ENCODE peak calls at places on chromosomes 12 and 14, in six cellular contexts. R, H, N, G, W and Z are unnamed samples.
A peak's percentile ranks its signal among the peaks of the same experiment; 100 is the strongest.

GRCh38 chr12:125312471-125312870 is 247.2 kb downstream of the AACS start:
- DNase-seq in R (no peak), H (no peak), N (no peak), G (no peak), W (no peak), Z (no peak)

GRCh38 chr14:65414961-65415589 is 2.5 kb downstream of the FUT8 start:
- DNase-seq in R (peak; percentile 53), H (peak; percentile 28), N (peak; percentile 6), G (peak; percentile 56), W (no peak), Z (no peak)

GRCh38 chr14:88986146-88986841 is 161.8 kb downstream of the TTC8 start:
- DNase-seq in R (peak; percentile 81), H (peak; percentile 44), N (no peak), G (no peak), W (no peak), Z (no peak)

GRCh38 chr12:89299417-89299816 is 52.9 kb downstream of the DUSP6 start:
- DNase-seq in R (no peak), H (no peak), N (no peak), G (no peak), W (no peak), Z (no peak)

GRCh38 chr14:23327947-23328744 is 6.9 kb downstream of the PABPN1 start:
- DNase-seq in R (peak; percentile 75), H (peak; percentile 76), N (peak; percentile 53), G (peak; percentile 70), W (peak; percentile 57), Z (peak; percentile 41)

GRCh38 chr12:10618338-10618987 is 5.1 kb upstream of the MAGOHB start:
- DNase-seq in R (peak; percentile 88), H (peak; percentile 70), N (no peak), G (peak; percentile 34), W (no peak), Z (no peak)

GRCh38 chr14:99035268-99035667 is 236.7 kb downstream of the BCL11B start:
- DNase-seq in R (peak; percentile 59), H (peak; percentile 30), N (no peak), G (no peak), W (peak; percentile 45), Z (no peak)

GRCh38 chr14:99737451-99737951 is 53.4 kb downstream of the CYP46A1 start:
- DNase-seq in R (peak; percentile 11), H (peak; percentile 44), N (no peak), G (peak; percentile 79), W (peak; percentile 69), Z (no peak)

GRCh38 chr12:2475984-2476383 is 318.8 kb upstream of the FKBP4 start:
- DNase-seq in R (no peak), H (no peak), N (no peak), G (no peak), W (no peak), Z (no peak)

GRCh38 chr12:10354502-10354901 is 35.3 kb downstream of the KLRK1 start:
- DNase-seq in R (no peak), H (no peak), N (no peak), G (no peak), W (no peak), Z (no peak)